ENCODE peak calls at places on chromosomes 6 and 20, in ten cellular contexts. X, M, L, C, O, N, F, I, R and G are unnamed samples.
A peak's percentile ranks its signal among the peaks of the same experiment; 100 is the strongest.

GRCh38 chr6:97246842-97247241 is 36.2 kb downstream of the MMS22L start:
- DNase-seq in X (no peak), M (no peak), L (no peak), C (no peak), O (no peak), N (no peak), F (no peak), I (no peak), R (no peak), G (no peak)

GRCh38 chr6:16205377-16206144 is 32.8 kb upstream of the GMPR start:
- DNase-seq in X (peak; percentile 38), M (no peak), L (no peak), C (no peak), O (no peak), N (no peak), F (no peak), I (no peak), R (peak; percentile 90), G (no peak)

GRCh38 chr6:131636880-131637792 is at the start of gene ENPP3:
- DNase-seq in X (peak; percentile 21), M (no peak), L (no peak), C (no peak), O (no peak), N (no peak), F (no peak), I (no peak), R (peak; percentile 37), G (no peak)

GRCh38 chr6:113381957-113382356 is 475.2 kb upstream of the MARCKS start:
- DNase-seq in X (no peak), M (no peak), L (no peak), C (peak; percentile 18), O (peak; percentile 49), N (no peak), F (peak; percentile 13), I (peak; percentile 62), R (peak; percentile 84), G (peak; percentile 51)

GRCh38 chr6:157517601-157518359 is 136.8 kb downstream of the ZDHHC14 start:
- DNase-seq in X (no peak), M (no peak), L (no peak), C (no peak), O (no peak), N (no peak), F (no peak), I (no peak), R (no peak), G (no peak)

GRCh38 chr6:86563197-86563596 is 374.1 kb upstream of the HTR1E start:
- DNase-seq in X (no peak), M (no peak), L (no peak), C (no peak), O (no peak), N (no peak), F (no peak), I (no peak), R (no peak), G (no peak)

GRCh38 chr6:121285041-121285440 is 49.2 kb downstream of the TBC1D32 start:
- DNase-seq in X (no peak), M (no peak), L (no peak), C (no peak), O (no peak), N (no peak), F (no peak), I (no peak), R (peak; percentile 77), G (no peak)

GRCh38 chr20:37972256-37973058 is 60.8 kb downstream of the TTI1 start:
- DNase-seq in X (no peak), M (no peak), L (no peak), C (no peak), O (no peak), N (no peak), F (peak; percentile 34), I (no peak), R (no peak), G (peak; percentile 17)

GRCh38 chr6:48747040-48747439 is 636.0 kb upstream of the PTCHD4 start:
- DNase-seq in X (no peak), M (no peak), L (no peak), C (no peak), O (no peak), N (no peak), F (no peak), I (no peak), R (peak; percentile 81), G (no peak)

GRCh38 chr6:168121308-168121665 is 42.3 kb upstream of the FRMD1 start:
- DNase-seq in X (no peak), M (no peak), L (no peak), C (no peak), O (no peak), N (no peak), F (no peak), I (no peak), R (no peak), G (no peak)

GRCh38 chr6:6825986-6826901 is 237.7 kb downstream of the LY86 start:
- DNase-seq in X (no peak), M (no peak), L (no peak), C (no peak), O (peak; percentile 78), N (no peak), F (no peak), I (no peak), R (no peak), G (peak; percentile 41)

DNA sequence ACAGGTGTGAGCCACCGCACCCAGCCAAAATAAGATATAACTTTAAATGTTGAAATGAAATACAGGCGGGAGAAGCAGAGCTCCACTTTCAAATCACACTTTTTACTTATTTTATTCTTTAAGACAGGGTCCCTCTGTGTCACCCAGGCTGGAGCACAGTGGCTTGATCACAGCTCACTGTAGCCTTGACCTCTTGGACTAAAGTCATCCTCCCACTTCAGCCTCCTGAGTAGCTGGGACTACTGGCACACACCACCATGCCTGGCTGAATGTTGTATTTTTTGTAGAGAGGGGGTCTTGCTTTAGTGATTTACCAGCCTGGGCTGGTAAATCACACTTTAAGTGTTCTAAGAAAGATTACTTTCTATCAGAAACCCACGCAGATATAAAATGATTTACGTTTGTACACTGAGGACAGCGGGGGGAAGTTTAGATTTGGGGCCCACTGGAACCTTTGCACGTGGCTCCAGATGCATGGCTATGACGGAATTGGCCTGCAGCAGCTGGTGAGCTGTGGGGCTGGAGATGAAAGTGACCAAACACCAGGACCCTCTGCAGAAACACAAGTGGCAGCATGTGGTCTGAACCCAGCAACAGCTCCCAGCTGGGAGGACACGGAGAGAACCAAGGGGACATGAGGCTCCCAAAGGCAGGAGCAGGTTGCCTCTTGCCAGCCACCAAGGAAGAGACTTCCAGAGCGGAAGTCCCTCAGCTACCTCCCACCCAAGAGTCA is 26.4 kb upstream of the TLDC2 start:
- DNase-seq in X (no peak), M (no peak), L (no peak), C (no peak), O (no peak), N (no peak), F (no peak), I (no peak), R (peak; percentile 20), G (no peak)
- H3K4me1 ChIP-seq in X (peaks cover 6% of the 10 kb centered on the region), M (peaks cover 5% of the 10 kb centered on the region), L (no peaks in the 10 kb centered on the region), C (peaks cover 11% of the 10 kb centered on the region), O (no peaks in the 10 kb centered on the region), N (no peaks in the 10 kb centered on the region), F (no peaks in the 10 kb centered on the region), I (no peaks in the 10 kb centered on the region), R (peaks cover 58% of the 10 kb centered on the region), G (peaks cover 88% of the 10 kb centered on the region)

DNA sequence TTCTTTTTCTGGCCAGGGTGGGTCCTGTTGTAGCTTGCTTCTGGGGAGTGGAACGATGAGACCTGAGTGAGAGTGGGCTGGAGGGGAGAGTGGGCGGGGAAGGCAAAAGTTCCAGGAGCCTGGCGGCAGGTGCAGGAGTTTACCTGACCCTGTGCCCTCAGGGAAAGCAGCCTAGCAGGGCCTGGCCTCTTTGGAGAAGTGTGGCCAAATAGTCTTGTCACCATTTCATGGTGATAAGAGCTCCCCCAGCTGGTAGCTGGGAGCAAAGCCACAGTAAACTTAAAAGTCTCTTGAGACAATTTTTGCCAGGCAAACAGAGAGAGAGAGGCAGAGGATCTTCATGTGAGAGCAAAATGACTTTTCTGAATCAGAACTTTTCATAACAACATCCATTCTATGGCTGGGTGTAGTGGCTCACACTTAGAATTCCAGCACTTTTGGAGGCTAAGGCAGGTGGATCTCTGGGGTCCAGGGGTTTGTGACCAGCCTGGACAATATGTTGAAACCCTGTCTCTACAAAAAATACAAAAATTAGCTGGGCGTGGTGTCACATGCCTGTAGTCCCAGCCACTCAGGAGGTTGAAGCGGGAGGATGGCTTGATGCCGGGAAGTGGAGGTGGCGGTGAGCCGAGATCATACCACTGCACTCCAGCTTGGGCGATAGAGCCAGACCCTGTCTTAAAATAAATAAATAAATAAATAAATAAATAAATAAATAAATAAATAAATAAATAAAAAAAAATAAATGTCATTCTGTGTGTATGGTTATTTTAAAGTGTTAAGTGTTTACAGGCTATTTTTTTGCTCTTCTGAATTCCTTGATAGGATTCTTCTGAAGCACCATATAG is 161.8 kb upstream of the SCGN start:
- DNase-seq in X (peak; percentile 89), M (peak; percentile 53), L (peak; percentile 28), C (peak; percentile 92), O (peak; percentile 83), N (peak; percentile 83), F (peak; percentile 95), I (peak; percentile 68), R (peak; percentile 86), G (peak; percentile 78)
- H3K36me3 ChIP-seq in X (peaks cover 5% of the 10 kb centered on the region), M (no peaks in the 10 kb centered on the region), L (no peaks in the 10 kb centered on the region), C (peaks cover 5% of the 10 kb centered on the region), O (peaks cover 7% of the 10 kb centered on the region), N (no peaks in the 10 kb centered on the region), F (no peaks in the 10 kb centered on the region), I (no peaks in the 10 kb centered on the region), R (no peaks in the 10 kb centered on the region), G (peaks cover 13% of the 10 kb centered on the region)

DNA sequence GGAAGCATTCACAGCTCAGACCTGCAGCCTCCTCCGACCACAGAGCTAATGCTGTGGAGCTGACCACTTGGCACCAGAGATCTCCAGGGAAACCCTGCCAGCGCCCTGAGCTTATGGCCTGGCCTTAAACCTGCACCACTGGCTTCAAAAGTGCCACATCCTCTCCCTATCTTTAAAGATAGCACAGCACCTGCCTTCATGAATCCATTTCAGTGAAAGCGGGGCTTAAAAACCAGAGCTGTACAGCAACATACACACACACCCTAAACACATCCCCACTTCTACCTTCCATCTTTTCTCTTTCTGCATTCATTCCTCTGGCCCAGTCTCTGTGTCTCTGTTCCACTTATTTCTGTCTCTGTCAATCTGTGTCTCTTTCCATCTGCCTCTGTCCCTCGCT is 59.8 kb upstream of the CCDC167 start:
- DNase-seq in X (no peak), M (no peak), L (no peak), C (no peak), O (no peak), N (no peak), F (no peak), I (no peak), R (no peak), G (no peak)
- H3K4me1 ChIP-seq in X (peaks cover 5% of the 10 kb centered on the region), M (peaks cover 18% of the 10 kb centered on the region), L (peaks cover 6% of the 10 kb centered on the region), C (peaks cover 24% of the 10 kb centered on the region), O (no peaks in the 10 kb centered on the region), N (no peaks in the 10 kb centered on the region), F (peaks cover 8% of the 10 kb centered on the region), I (no peaks in the 10 kb centered on the region), R (peaks cover under 1% of the 10 kb centered on the region), G (peaks cover under 1% of the 10 kb centered on the region)

DNA sequence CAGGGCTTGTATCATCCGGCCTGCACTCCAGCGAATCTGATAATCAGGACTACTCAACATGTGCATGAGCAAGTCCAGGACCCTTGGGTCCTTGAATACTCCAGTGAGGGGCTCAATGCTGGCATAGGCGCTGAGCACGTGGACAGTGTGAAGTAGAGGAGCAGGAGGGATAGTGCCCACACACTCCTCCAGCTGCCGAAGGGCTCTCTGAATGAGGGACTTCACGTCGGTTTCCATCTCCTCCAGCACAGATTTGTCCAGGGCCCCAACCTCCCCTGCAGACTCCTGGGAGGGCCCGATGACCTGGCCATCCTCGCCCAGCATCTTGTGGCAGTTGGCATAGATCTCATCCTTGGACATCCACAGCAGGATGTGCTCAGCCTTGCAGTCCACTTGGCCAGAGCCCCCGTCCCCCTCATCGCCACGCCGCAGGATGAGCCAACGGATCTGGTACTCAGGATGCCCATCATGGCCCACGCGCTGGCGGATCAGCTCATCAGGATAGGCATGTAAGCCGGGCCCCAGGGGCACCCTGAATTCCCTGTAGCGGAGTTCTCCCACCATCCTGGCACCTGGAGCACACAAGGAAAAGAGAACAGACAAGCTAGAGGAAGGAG is 1.3 kb downstream of the CUL7 start:
- DNase-seq in X (no peak), M (no peak), L (no peak), C (no peak), O (no peak), N (no peak), F (no peak), I (no peak), R (no peak), G (no peak)
- H3K36me3 ChIP-seq in X (no peaks in the 10 kb centered on the region), M (peaks cover 10% of the 10 kb centered on the region), L (peaks cover 26% of the 10 kb centered on the region), C (peaks cover 21% of the 10 kb centered on the region), O (peaks cover 5% of the 10 kb centered on the region), N (peaks cover 6% of the 10 kb centered on the region), F (peaks cover 2% of the 10 kb centered on the region), I (peaks cover 6% of the 10 kb centered on the region), R (peaks cover 18% of the 10 kb centered on the region), G (peaks cover 57% of the 10 kb centered on the region)